ENCODE peak calls at places on chromosomes 11 and 22, in nine cellular contexts. Z is non-pigmented ciliary epithelial cell; E is AG08395; K is GM13977; Y is activated T-helper 1 cell treated with Interleukin-2 at 50 U/mL for 16 hours; Q is GOT3; L is ACHN; R is stimulated activated naive CD8-positive, alpha-beta T cell treated with anti-CD3 and anti-CD28 coated beads, Interleukin-15, Interleukin-2, amounts not matched to agents 100 U/mL and 50 U/mL, for 24 hours; J is mucosa of gallbladder. M is an unnamed sample.
A peak's percentile ranks its signal among the peaks of the same experiment; 100 is the strongest.

GRCh38 chr11:35237860-35238715 is 99.1 kb downstream of the CD44 start:
- DNase-seq in K (peak; percentile 9), L (peak; percentile 39), E (no peak), Q (no peak), J (no peak), Z (no peak), Y (no peak), R (peak; percentile 58), M (peak; percentile 64)

GRCh38 chr22:17897864-17898263 is 123.6 kb upstream of the BID start:
- DNase-seq in E (no peak), Z (no peak), K (no peak), L (no peak), Y (no peak), Q (no peak), J (no peak), R (no peak), M (no peak)

GRCh38 chr11:3022982-3023381 is 30.9 kb upstream of the NAP1L4 start:
- DNase-seq in Y (no peak), Q (no peak), K (no peak), Z (peak; percentile 65), J (no peak), E (peak; percentile 78), L (no peak), R (no peak), M (no peak)

GRCh38 chr22:47215851-47216250 is 453.4 kb downstream of the TBC1D22A start:
- DNase-seq in R (no peak), Y (no peak), Q (no peak), J (no peak), Z (no peak), K (no peak), E (no peak), L (no peak), M (no peak)

GRCh38 chr11:72072348-72072747 is 8.0 kb downstream of the NUMA1 start:
- DNase-seq in E (peak; percentile 66), Q (no peak), Y (no peak), Z (peak; percentile 77), K (no peak), J (no peak), L (peak; percentile 61), R (no peak), M (no peak)

GRCh38 chr22:23832226-23833016 is 6.4 kb downstream of the DERL3 start:
- DNase-seq in Z (no peak), R (no peak), K (no peak), L (no peak), J (no peak), E (no peak), Y (no peak), Q (no peak), M (no peak)

GRCh38 chr22:44190381-44190976 is 9.8 kb downstream of the PARVG start:
- DNase-seq in L (no peak), R (no peak), J (no peak), Q (no peak), E (no peak), Z (no peak), K (no peak), Y (no peak), M (no peak)

GRCh38 chr22:45331486-45331885 is 21.8 kb downstream of the FAM118A start:
- DNase-seq in Q (no peak), Z (no peak), J (no peak), K (no peak), L (no peak), R (no peak), Y (no peak), E (no peak), M (no peak)

GRCh38 chr22:17672417-17672991 is 33.9 kb downstream of the BCL2L13 start:
- DNase-seq in Z (peak; percentile 67), J (no peak), E (no peak), Y (no peak), K (no peak), Q (no peak), R (peak; percentile 11), L (no peak), M (no peak)

GRCh38 chr11:32003335-32003734 is 87.5 kb upstream of the RCN1 start:
- DNase-seq in K (no peak), Q (no peak), E (no peak), Y (no peak), Z (no peak), J (no peak), L (no peak), R (no peak), M (no peak)

GRCh38 chr11:46635557-46636139 is 18.3 kb downstream of the ATG13 start:
- DNase-seq in K (no peak), E (no peak), R (no peak), Y (no peak), Q (no peak), L (no peak), J (no peak), Z (no peak), M (no peak)

GRCh38 chr11:118910309-118911112 is 15.2 kb downstream of the BCL9L start:
- DNase-seq in L (peak; percentile 84), Z (no peak), K (no peak), J (peak; percentile 67), Q (peak; percentile 29), Y (peak; percentile 49), E (peak; percentile 84), R (no peak), M (peak; percentile 63)

GRCh38 chr11:118046051-118046963 is 30.6 kb upstream of the TMPRSS4 start:
- DNase-seq in J (no peak), Y (peak; percentile 17), K (no peak), Z (no peak), R (peak; percentile 31), Q (no peak), E (no peak), L (no peak), M (no peak)

GRCh38 chr11:64583296-64584262 is 7.4 kb upstream of the SLC22A12 start:
- DNase-seq in E (peak; percentile 44), Q (no peak), Y (no peak), Z (no peak), K (no peak), L (no peak), R (no peak), J (no peak), M (no peak)

GRCh38 chr11:32402836-32403235 is 32.5 kb downstream of the WT1 start:
- DNase-seq in Q (no peak), E (no peak), Y (no peak), L (no peak), J (no peak), K (no peak), Z (no peak), R (no peak), M (no peak)

M was measured in tibial nerve.